ENCODE peak calls at places on chromosomes 7 and 10, in seven cellular contexts. E is stimulated activated CD4-positive, alpha-beta T cell treated with anti-CD3 and anti-CD28 coated beads, TNF-alpha, amount 100 ng/mL, for 24 hours; X is breast epithelium; T is GM20000; V is esophagus squamous epithelium; N is hypothalamus; Q is fibroblast of the aortic adventitia. K is an unnamed sample.

GRCh38 chr10:29895436-29895835 is 163.9 kb downstream of the JCAD start:
- DNase-seq in T (no peak), V (no peak), X (peak), E (no peak), N (no peak), Q (peak), K (peak)

GRCh38 chr7:90677742-90678439 is 81.8 kb downstream of the CDK14 start:
- DNase-seq in T (no peak), X (no peak), V (no peak), Q (no peak), E (no peak), N (no peak), K (no peak)

GRCh38 chr10:100766693-100767427 is 21.5 kb downstream of the PAX2 start:
- DNase-seq in E (no peak), X (no peak), N (no peak), Q (no peak), T (no peak), V (no peak), K (no peak)

GRCh38 chr7:22666732-22667131 is 60.3 kb upstream of the IL6 start:
- DNase-seq in E (no peak), N (no peak), Q (no peak), T (no peak), X (no peak), V (no peak), K (no peak)

GRCh38 chr10:28592953-28593352 is 60.0 kb downstream of the WAC start:
- DNase-seq in N (no peak), X (no peak), Q (peak), V (no peak), E (no peak), T (no peak), K (no peak)

GRCh38 chr10:22022257-22023051 is 18.9 kb upstream of the DNAJC1 start:
- DNase-seq in N (no peak), T (no peak), V (no peak), Q (peak), E (peak), X (no peak), K (no peak)

GRCh38 chr7:75989726-75990388 is 4.5 kb downstream of the TMEM120A start:
- DNase-seq in V (no peak), X (no peak), N (no peak), Q (peak), T (peak), E (no peak), K (peak)

GRCh38 chr10:36608251-36608650 is 517.1 kb upstream of the ANKRD30A start:
- DNase-seq in Q (peak), X (no peak), V (no peak), E (no peak), T (no peak), N (no peak), K (no peak)

GRCh38 chr7:69213882-69214281 is 384.4 kb upstream of the AUTS2 start:
- DNase-seq in T (no peak), N (no peak), X (no peak), V (no peak), E (no peak), Q (no peak), K (no peak)

GRCh38 chr7:14197280-14197679 is 207.8 kb upstream of the ETV1 start:
- DNase-seq in E (no peak), T (no peak), N (no peak), X (no peak), Q (peak), V (no peak), K (no peak)

GRCh38 chr7:55129409-55130078 is 110.7 kb downstream of the EGFR start:
- DNase-seq in X (no peak), E (no peak), N (no peak), Q (peak), V (no peak), T (no peak), K (no peak)

GRCh38 chr10:99232357-99232999 is 3.2 kb downstream of the HPSE2 start:
- DNase-seq in T (peak), E (no peak), V (no peak), X (no peak), Q (no peak), N (no peak), K (no peak)

GRCh38 chr10:126663880-126664279 is 6.6 kb downstream of the C10orf90 start:
- DNase-seq in T (no peak), X (no peak), V (no peak), N (no peak), Q (peak), E (no peak), K (no peak)

GRCh38 chr7:151115836-151116418 is 29.7 kb downstream of the AGAP3 start:
- DNase-seq in N (no peak), T (peak), X (peak), E (no peak), V (no peak), Q (no peak), K (no peak)

GRCh38 chr10:114259825-114260224 is 20.8 kb downstream of the VWA2 start:
- DNase-seq in X (no peak), V (no peak), Q (peak), T (no peak), E (no peak), N (no peak), K (no peak)

GRCh38 chr10:50552308-50552707 is 71.4 kb downstream of the SGMS1 start:
- DNase-seq in T (no peak), V (no peak), E (no peak), N (no peak), X (no peak), Q (peak), K (no peak)

GRCh38 chr7:134343136-134343535 is 26.4 kb upstream of the SLC35B4 start:
- DNase-seq in Q (no peak), T (no peak), N (no peak), X (no peak), V (no peak), E (no peak), K (no peak)

GRCh38 chr10:60351191-60351853 is 38.4 kb downstream of the ANK3 start:
- DNase-seq in T (peak), X (no peak), Q (no peak), E (no peak), N (no peak), V (no peak), K (no peak)

GRCh38 chr10:35132727-35133126 is 6.1 kb downstream of the CREM start:
- DNase-seq in X (no peak), Q (no peak), E (no peak), T (no peak), N (no peak), V (no peak), K (no peak)

GRCh38 chr7:155863721-155864151 is 51.5 kb upstream of the SHH start:
- DNase-seq in E (no peak), T (no peak), N (no peak), V (no peak), X (peak), Q (no peak), K (no peak)

GRCh38 chr7:78198756-78199155 is 400.2 kb downstream of the PHTF2 start:
- DNase-seq in X (no peak), V (no peak), T (no peak), Q (peak), N (no peak), E (no peak), K (no peak)

GRCh38 chr10:112687647-112688046 is 240.6 kb downstream of the VTI1A start:
- DNase-seq in X (no peak), N (no peak), T (no peak), V (no peak), E (no peak), Q (peak), K (no peak)

GRCh38 chr7:25567430-25567829 is 339.1 kb upstream of the NPVF start:
- DNase-seq in V (no peak), T (no peak), X (no peak), N (no peak), Q (no peak), E (no peak), K (no peak)

GRCh38 chr7:142807855-142808460 is 37.2 kb downstream of the PRSS2 start:
- DNase-seq in X (no peak), V (no peak), N (no peak), T (no peak), E (no peak), Q (peak), K (no peak)

GRCh38 chr7:94906035-94906796 is 1.2 kb upstream of the PPP1R9A start:
- DNase-seq in N (no peak), T (no peak), X (no peak), V (no peak), Q (no peak), E (no peak), K (no peak)

GRCh38 chr10:47255033-47255813 is 44.8 kb upstream of the GDF10 start:
- DNase-seq in X (peak), V (no peak), Q (no peak), T (no peak), N (no peak), E (no peak), K (peak)

GRCh38 chr10:101227765-101228681 is 1.2 kb downstream of the LBX1 start:
- DNase-seq in Q (no peak), N (no peak), T (peak), E (no peak), V (no peak), X (no peak), K (no peak)

GRCh38 chr7:33494473-33494872 is 365.1 kb downstream of the BBS9 start:
- DNase-seq in E (no peak), Q (no peak), T (no peak), N (no peak), V (no peak), X (no peak), K (no peak)

GRCh38 chr10:27240212-27240890 is at the start of gene ACBD5:
- DNase-seq in N (peak), T (peak), X (peak), Q (peak), E (peak), V (peak), K (peak)

K was measured in ascending aorta.